ENCODE peak calls at places on chromosomes 6 and 20, in four cellular contexts. U is GM12878, W is HepG2, M is K562. J is an unnamed sample.

GRCh38 chr6:41413250-41413649 is 77.8 kb downstream of the NCR2 start:
- DNase-seq in U (no peak), M (no peak), W (no peak), J (no peak)

GRCh38 chr6:116433313-116433712 is 27.9 kb upstream of the CALHM6 start:
- DNase-seq in M (no peak), U (no peak), W (no peak), J (no peak)

GRCh38 chr6:134787261-134787871 is 162.5 kb downstream of the ALDH8A1 start:
- DNase-seq in U (no peak), W (no peak), M (no peak), J (no peak)

GRCh38 chr6:44138717-44139350 is 11.5 kb downstream of the TMEM63B start:
- DNase-seq in M (peak), U (no peak), W (no peak), J (no peak)

GRCh38 chr20:5772704-5773103 is 22.5 kb downstream of the SHLD1 start:
- DNase-seq in M (no peak), W (no peak), U (no peak), J (no peak)

GRCh38 chr6:22072939-22073338 is 223.9 kb downstream of the PRL start:
- DNase-seq in M (no peak), W (no peak), U (no peak), J (no peak)

GRCh38 chr6:110020888-110021287 is 42.8 kb downstream of the GPR6 start:
- DNase-seq in W (no peak), U (no peak), M (no peak), J (no peak)

GRCh38 chr20:46811328-46812084 is 83.1 kb upstream of the EYA2 start:
- DNase-seq in M (no peak), W (no peak), U (no peak), J (peak)

GRCh38 chr6:122214605-122215318 is 184.7 kb upstream of the HSF2 start:
- DNase-seq in W (no peak), U (no peak), M (no peak), J (no peak)

GRCh38 chr20:50692553-50692933 is 1.2 kb upstream of the RIPOR3 start:
- DNase-seq in W (no peak), M (no peak), U (no peak), J (no peak)

GRCh38 chr6:149234051-149234962 is 83.2 kb upstream of the TAB2 start:
- DNase-seq in W (no peak), U (no peak), M (no peak), J (no peak)

GRCh38 chr6:46882622-46883021 is 39.1 kb downstream of the ADGRF5 start:
- DNase-seq in W (no peak), M (no peak), U (no peak), J (no peak)

GRCh38 chr20:10673831-10674683 is at the start of gene JAG1:
- DNase-seq in U (peak), W (peak), M (peak), J (peak)

GRCh38 chr20:34861386-34862084 is 11.1 kb downstream of the GGT7 start:
- DNase-seq in U (no peak), M (no peak), W (no peak), J (no peak)

GRCh38 chr6:12995419-12995818 is 278.9 kb downstream of the PHACTR1 start:
- DNase-seq in U (no peak), M (no peak), W (no peak), J (no peak)

GRCh38 chr6:72783667-72784066 is 161.8 kb downstream of the KCNQ5 start:
- DNase-seq in W (no peak), M (no peak), U (no peak), J (no peak)

GRCh38 chr6:127403636-127404035 is 55.6 kb downstream of the KIAA0408 start:
- DNase-seq in M (no peak), W (no peak), U (peak), J (no peak)

GRCh38 chr6:161644521-161644920 is 370.7 kb upstream of the AGPAT4 start:
- DNase-seq in W (no peak), M (no peak), U (no peak), J (no peak)

GRCh38 chr6:161222706-161223234 is 51.1 kb downstream of the AGPAT4 start:
- DNase-seq in U (no peak), W (no peak), M (no peak), J (no peak)

GRCh38 chr6:2020909-2021308 is 224.5 kb downstream of the GMDS start:
- DNase-seq in U (no peak), M (no peak), W (no peak), J (no peak)

GRCh38 chr6:169701953-169702639 is at the start of the genes C6orf120 and WDR27:
- DNase-seq in W (peak), U (peak), M (peak), J (peak)

GRCh38 chr6:64330694-64331309 is 695.2 kb downstream of the PHF3 start:
- DNase-seq in M (no peak), U (peak), W (peak), J (peak)

GRCh38 chr6:159074866-159075265 is 30.1 kb upstream of the TAGAP start:
- DNase-seq in U (no peak), M (no peak), W (no peak), J (no peak)

GRCh38 chr6:90729057-90729456 is 142.2 kb upstream of the MAP3K7 start:
- DNase-seq in W (no peak), U (no peak), M (no peak), J (no peak)

GRCh38 chr6:42417641-42418112 is 34.0 kb downstream of the TRERF1 start:
- DNase-seq in M (no peak), W (no peak), U (no peak), J (no peak)

GRCh38 chr20:38489181-38489580 is 16.5 kb downstream of the RALGAPB start:
- DNase-seq in W (no peak), M (no peak), U (no peak), J (no peak)
- TF ChIP-seq ATF2 in W (no peak), M (no peak), U (no peak), J (no peak)

GRCh38 chr20:25059487-25059820 is 1.5 kb upstream of the ACSS1 start:
- DNase-seq in U (no peak), W (no peak), M (no peak), J (no peak)

GRCh38 chr20:25058051-25058796 is at the start of gene ACSS1:
- DNase-seq in U (peak), M (peak), W (no peak), J (peak)

GRCh38 chr20:25061103-25061799 is 3.3 kb upstream of the ACSS1 start:
- DNase-seq in W (peak), M (no peak), U (no peak), J (peak)

GRCh38 chr20:25058797-25059486 is 1.0 kb upstream of the ACSS1 start:
- DNase-seq in U (no peak), M (no peak), W (peak), J (no peak)

DNA sequence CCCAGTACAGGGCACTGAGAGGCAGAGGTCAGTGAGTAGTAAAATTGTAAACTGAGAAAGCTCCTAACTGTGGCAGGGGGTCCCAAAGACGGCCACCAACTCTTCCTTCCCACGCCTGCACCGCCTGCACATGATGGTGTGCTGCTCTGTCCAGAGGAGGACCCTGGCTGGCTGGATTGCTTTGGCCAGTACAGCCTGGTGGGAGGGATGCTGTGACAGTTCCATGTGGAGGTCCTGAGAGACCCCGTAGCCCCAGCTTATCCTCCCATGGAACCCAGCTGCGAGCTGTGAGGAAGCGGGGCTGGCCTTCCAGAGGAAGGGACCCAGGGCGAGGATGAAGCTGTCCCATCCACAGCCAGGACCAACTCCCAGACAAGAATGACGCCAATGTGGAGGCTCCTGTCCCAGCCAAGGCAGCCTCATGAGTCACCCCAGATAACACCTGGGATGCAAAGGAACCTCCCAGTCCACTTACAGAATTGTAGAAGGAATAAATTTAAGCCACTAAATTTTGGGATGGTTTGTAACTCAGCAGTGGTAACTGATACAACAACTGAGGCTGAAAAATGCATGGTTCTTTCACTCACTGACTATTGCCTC is 2.0 kb upstream of the ACSS1 start:
- DNase-seq in W (no peak), M (no peak), U (no peak), J (peak)
- TF ChIP-seq ETV6 in W (no peak), M (no peak), U (no peak), J (no peak)

GRCh38 chr20:53611449-53611894 is 17.8 kb upstream of the ZNF217 start:
- DNase-seq in M (no peak), U (peak), W (no peak), J (no peak)

GRCh38 chr20:53606364-53606985 is 12.8 kb upstream of the ZNF217 start:
- DNase-seq in U (no peak), M (peak), W (peak), J (no peak)

GRCh38 chr20:53608456-53609413 is 15.1 kb upstream of the ZNF217 start:
- DNase-seq in M (peak), U (no peak), W (no peak), J (no peak)

GRCh38 chr20:53608071-53608455 is 14.4 kb upstream of the ZNF217 start:
- DNase-seq in M (no peak), W (no peak), U (no peak), J (no peak)

DNA sequence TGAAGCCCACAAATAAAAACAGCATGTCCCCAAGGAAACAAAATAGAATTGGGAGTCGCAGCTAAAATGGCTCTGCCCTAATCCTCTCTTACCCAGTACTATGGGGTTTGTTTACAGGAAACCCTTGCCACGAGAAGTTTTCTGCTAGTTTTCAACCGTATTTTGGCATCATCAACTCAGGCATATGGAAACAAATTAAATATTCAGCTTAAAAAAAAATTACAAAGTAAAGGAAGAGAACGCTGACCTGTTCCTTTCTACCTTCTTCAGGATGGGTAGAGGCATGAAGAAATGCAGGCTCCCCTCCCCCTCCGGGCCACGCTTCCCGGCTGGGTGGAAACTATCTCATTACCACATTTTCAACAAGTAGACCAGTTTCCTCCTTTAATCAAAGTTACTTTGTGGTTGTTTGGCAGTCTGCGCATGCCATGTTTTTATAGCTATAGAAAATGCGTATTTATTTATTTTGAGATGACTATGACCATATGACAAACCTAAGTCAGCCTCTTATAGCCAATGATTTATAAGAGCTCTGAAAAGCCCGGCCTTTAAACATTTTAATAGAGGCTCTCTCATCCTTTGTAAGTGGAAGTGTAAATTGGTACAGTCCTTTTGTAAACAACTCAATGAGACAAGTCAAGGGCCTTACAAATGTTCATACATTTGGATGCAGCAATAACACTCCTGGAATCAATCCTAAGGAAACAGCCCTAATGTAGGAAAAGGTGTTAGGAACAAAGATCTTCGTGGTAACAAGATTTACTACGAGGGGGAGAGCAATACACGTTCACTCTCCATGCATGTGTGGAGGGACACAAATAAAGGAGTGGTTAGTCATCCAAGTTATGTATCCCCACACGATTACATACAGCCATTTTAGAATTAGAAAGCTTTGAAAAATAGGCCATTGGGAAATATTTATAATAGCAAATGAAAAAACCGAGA is 16.1 kb upstream of the ZNF217 start:
- DNase-seq in W (no peak), U (no peak), M (peak), J (peak)
- TF ChIP-seq ATF2 in W (no peak), U (no peak), M (no peak), J (no peak)

GRCh38 chr20:32790751-32791057 is 28.5 kb downstream of the DNMT3B start:
- DNase-seq in U (no peak), M (no peak), W (no peak), J (no peak)

GRCh38 chr20:32787168-32787567 is 25.0 kb downstream of the DNMT3B start:
- DNase-seq in U (no peak), M (no peak), W (no peak), J (no peak)

GRCh38 chr20:32792316-32792715 is 27.4 kb upstream of the MAPRE1 start:
- DNase-seq in M (peak), W (peak), U (peak), J (no peak)

GRCh38 chr20:32793059-32793458 is 26.7 kb upstream of the MAPRE1 start:
- DNase-seq in W (no peak), M (no peak), U (no peak), J (no peak)

DNA sequence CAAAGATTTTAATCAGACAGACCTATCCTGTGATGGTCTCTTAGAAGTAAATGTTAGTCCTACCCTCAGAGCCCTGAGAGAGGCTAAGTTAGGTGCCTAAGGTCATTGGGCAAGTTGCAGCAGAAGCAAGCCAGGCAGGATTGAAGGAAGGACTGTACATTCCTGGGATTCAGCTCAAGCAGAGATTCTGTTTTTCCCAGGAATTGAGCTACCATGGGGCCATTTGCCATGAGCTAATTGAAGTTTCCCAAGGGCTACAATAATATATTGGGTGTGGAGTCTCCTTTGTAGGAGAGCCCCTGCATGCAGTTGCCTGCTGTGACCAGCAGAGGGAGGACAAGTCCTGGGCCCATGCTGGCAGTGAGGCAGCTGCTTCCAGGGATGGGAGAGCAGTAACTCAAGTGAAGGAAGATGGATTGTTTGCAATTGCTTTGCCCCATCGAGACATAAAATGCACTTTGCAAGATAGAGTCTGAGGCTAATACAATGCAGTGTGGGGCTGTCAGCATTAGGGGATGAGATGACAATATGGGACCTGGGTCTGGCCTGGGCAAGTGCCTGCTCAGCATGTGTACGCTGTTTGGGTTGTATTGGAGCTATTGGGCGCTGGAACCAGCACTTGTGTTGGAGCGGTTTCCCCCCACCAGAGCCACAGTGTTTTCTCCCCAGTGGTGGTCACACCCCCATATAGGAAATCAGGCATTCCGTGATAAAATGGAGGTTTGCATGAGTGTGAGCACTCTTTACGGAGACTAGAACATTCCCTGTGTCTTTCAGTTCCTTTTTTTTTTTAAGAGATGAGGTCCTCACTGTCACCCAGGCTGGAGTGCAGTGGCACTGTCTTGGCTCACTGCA is 27.9 kb downstream of the DNMT3B start:
- DNase-seq in U (peak), W (peak), M (peak), J (peak)
- TF ChIP-seq ETV6 in U (no peak), W (no peak), M (no peak), J (peak)

GRCh38 chr20:61760321-61761112 is 305.2 kb downstream of the TAF4 start:
- DNase-seq in W (no peak), M (no peak), U (no peak), J (no peak)
- TF ChIP-seq ATF2 in W (no peak), M (no peak), U (no peak), J (no peak)

DNA sequence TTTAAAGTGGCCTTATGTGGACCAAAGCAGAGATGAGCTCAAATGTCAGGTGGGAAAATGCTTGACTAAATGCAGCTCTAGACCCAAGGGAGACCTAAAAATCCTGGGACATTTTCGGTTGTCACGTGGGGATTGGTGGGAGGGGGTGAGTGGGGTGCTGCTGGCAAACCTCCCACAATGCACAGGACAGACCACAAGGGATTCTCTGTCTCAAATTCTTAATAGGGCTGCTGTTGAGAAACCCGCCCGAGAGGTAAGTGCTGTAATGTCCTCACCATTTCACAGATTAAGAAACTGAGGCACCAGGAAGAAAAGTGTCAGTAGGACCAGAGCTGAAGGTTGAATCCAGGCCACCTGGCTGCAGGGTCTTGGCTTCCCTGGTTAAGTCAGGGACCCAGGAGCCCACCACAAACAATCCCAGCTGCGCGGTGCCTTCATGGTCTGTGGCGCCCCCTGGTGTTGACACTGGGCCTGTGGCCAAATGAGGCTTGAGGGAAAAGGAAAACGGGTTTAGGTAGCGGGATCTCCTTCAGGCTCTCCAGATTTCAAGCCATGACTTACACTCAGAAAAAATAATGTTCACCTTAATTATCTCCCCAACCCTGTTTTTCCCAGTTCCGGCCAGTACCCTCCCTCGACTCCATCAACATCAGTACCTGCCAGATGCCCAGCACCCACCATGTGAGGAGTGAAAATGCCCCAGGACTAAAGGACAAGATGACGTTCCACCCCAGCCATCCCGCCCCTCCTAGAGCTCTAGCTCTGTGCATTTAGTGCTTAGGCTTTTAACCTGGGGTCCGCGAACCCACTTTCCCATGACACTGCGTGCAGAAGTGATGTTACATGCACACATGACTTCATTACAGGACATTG is 7.2 kb downstream of the HLA-G start:
- DNase-seq in W (no peak), M (peak), U (no peak), J (peak)
- TF ChIP-seq ETV6 in W (no peak), M (no peak), U (no peak), J (no peak)

DNA sequence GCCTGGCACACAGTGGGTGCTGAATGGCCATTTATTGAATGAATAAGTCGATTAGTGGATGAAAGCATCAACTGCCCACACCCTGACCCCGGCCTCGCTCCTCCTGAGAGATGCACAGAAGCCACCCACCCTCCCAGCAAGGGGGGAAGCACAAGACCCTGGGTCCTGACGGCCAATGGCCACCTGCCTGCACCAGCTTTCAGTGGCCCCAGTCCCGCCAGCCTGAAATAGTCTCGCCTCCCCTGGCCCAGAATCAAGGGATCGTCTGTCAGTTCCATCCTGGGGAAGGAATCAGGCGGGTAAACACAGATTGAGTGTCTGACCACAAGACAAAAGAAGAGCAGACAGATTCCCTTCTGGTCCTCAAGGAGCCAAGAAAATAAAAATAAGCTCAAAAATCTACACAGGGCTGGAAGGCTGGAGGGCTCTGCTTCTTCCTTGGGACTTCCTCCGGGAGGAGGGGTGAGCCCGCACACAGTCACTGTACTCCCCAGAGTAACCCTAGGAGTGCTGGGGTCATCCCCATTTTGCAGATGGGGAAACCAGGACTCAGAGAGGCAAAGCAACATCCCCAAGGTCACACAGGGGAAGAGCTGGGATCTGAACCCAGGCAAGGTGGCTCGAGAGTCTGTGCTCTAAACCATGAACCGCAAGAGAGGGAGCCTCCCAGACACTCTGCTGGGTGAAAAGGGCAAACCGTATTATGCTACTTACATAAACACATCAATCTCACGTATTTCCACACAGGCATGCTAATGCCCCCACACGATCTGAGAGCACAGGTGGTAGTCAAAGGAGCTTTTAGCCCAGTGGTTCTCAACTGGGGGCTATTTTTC is 7.8 kb downstream of the PREX1 start:
- DNase-seq in M (no peak), U (no peak), W (no peak), J (no peak)
- TF ChIP-seq ATF2 in M (no peak), U (no peak), W (no peak), J (no peak)

J was measured in WTC11.